ENCODE peak calls at places on chromosome 2, in seven cellular contexts. V, D, L, U, S, E and H are unnamed samples.

GRCh38 chr2:218883491-218884490 is 3.1 kb downstream of the WNT10A start:
- DNase-seq in V (no peak), D (no peak), L (no peak), U (peak), S (peak), E (no peak), H (no peak)

GRCh38 chr2:156455366-156455975 is 19.3 kb downstream of the GPD2 start:
- DNase-seq in V (peak), D (no peak), L (no peak), U (no peak), S (no peak), E (no peak), H (peak)

GRCh38 chr2:136328396-136328795 is 210.4 kb upstream of the CXCR4 start:
- DNase-seq in V (no peak), D (no peak), L (no peak), U (no peak), S (no peak), E (no peak), H (no peak)

GRCh38 chr2:128494307-128494639 is 175.6 kb upstream of the HS6ST1 start:
- DNase-seq in V (no peak), D (peak), L (no peak), U (no peak), S (no peak), E (no peak), H (no peak)

GRCh38 chr2:102337012-102337411 is 18.6 kb upstream of the IL18R1 start:
- DNase-seq in V (no peak), D (no peak), L (no peak), U (no peak), S (no peak), E (no peak), H (no peak)

GRCh38 chr2:204299766-204300165 is 245.5 kb upstream of the PARD3B start:
- DNase-seq in V (no peak), D (no peak), L (no peak), U (no peak), S (no peak), E (no peak), H (no peak)

GRCh38 chr2:70685771-70686171 is 82.2 kb downstream of the ADD2 start:
- DNase-seq in V (no peak), D (peak), L (no peak), U (no peak), S (no peak), E (no peak), H (no peak)

GRCh38 chr2:36356199-36356989 is 816 bp downstream of the CRIM1 start:
- DNase-seq in V (peak), D (peak), L (no peak), U (peak), S (peak), E (no peak), H (no peak)

GRCh38 chr2:75277111-75277510 is 77.8 kb upstream of the TACR1 start:
- DNase-seq in V (peak), D (no peak), L (no peak), U (no peak), S (no peak), E (no peak), H (peak)

GRCh38 chr2:102806250-102806837 is 44.5 kb downstream of the TMEM182 start:
- DNase-seq in V (peak), D (peak), L (peak), U (peak), S (peak), E (peak), H (peak)

GRCh38 chr2:68436270-68436669 is 30.8 kb downstream of the FBXO48 start:
- DNase-seq in V (no peak), D (no peak), L (no peak), U (no peak), S (no peak), E (no peak), H (no peak)